ENCODE peak calls at places on chromosome 14, in four cellular contexts. One of them, this sample, is unnamed.

GRCh38 chr14:68291820-68292219 is 472.2 kb downstream of the RAD51B start:
- DNase-seq in ELR: no peak
- DNase-seq in neural crest cell: no peak
- DNase-seq in NCI-H1930: no peak
- DNase-seq in this sample: no peak

GRCh38 chr14:24441904-24442239 is 704 bp downstream of the SDR39U1 start:
- DNase-seq in ELR: peak
- DNase-seq in neural crest cell: no peak
- DNase-seq in NCI-H1930: no peak
- DNase-seq in this sample: no peak

GRCh38 chr14:89912667-89913211 is 41.8 kb downstream of the EFCAB11 start:
- DNase-seq in ELR: peak
- DNase-seq in neural crest cell: no peak
- DNase-seq in NCI-H1930: no peak
- DNase-seq in this sample: no peak

GRCh38 chr14:68510201-68510600 is 282.7 kb downstream of the ZFP36L1 start:
- DNase-seq in ELR: no peak
- DNase-seq in neural crest cell: no peak
- DNase-seq in NCI-H1930: no peak
- DNase-seq in this sample: no peak

GRCh38 chr14:96162741-96163140 is 41.9 kb upstream of the BDKRB2 start:
- DNase-seq in ELR: peak
- DNase-seq in neural crest cell: no peak
- DNase-seq in NCI-H1930: no peak
- DNase-seq in this sample: peak

GRCh38 chr14:33120966-33121365 is 182.3 kb downstream of the NPAS3 start:
- DNase-seq in ELR: peak
- DNase-seq in neural crest cell: no peak
- DNase-seq in NCI-H1930: no peak
- DNase-seq in this sample: no peak

GRCh38 chr14:51283402-51283825 is 43.4 kb downstream of the TMX1 start:
- DNase-seq in ELR: peak
- DNase-seq in neural crest cell: no peak
- DNase-seq in NCI-H1930: peak
- DNase-seq in this sample: no peak

GRCh38 chr14:32571551-32571950 is 242.5 kb downstream of the AKAP6 start:
- DNase-seq in ELR: no peak
- DNase-seq in neural crest cell: no peak
- DNase-seq in NCI-H1930: no peak
- DNase-seq in this sample: no peak

GRCh38 chr14:34233619-34234018 is 228.4 kb downstream of the SPTSSA start:
- DNase-seq in ELR: no peak
- DNase-seq in neural crest cell: no peak
- DNase-seq in NCI-H1930: no peak
- DNase-seq in this sample: no peak

GRCh38 chr14:103480595-103480994 is 42.0 kb downstream of the CKB start:
- DNase-seq in ELR: no peak
- DNase-seq in neural crest cell: no peak
- DNase-seq in NCI-H1930: no peak
- DNase-seq in this sample: no peak

GRCh38 chr14:58298880-58299664 is 717 bp downstream of the ARID4A start:
- DNase-seq in ELR: peak
- DNase-seq in neural crest cell: peak
- DNase-seq in NCI-H1930: no peak
- DNase-seq in this sample: peak

GRCh38 chr14:79855789-79856188 is 355.5 kb downstream of the DIO2 start:
- DNase-seq in ELR: no peak
- DNase-seq in neural crest cell: no peak
- DNase-seq in NCI-H1930: no peak
- DNase-seq in this sample: no peak

GRCh38 chr14:76768201-76768656 is 7.0 kb downstream of the VASH1 start:
- DNase-seq in ELR: no peak
- DNase-seq in neural crest cell: no peak
- DNase-seq in NCI-H1930: no peak
- DNase-seq in this sample: peak

GRCh38 chr14:68978550-68978911 is 571 bp downstream of the ACTN1 start:
- DNase-seq in ELR: peak
- DNase-seq in neural crest cell: peak
- DNase-seq in NCI-H1930: peak
- DNase-seq in this sample: peak

GRCh38 chr14:51501746-51502145 is 150.0 kb upstream of the FRMD6 start:
- DNase-seq in ELR: no peak
- DNase-seq in neural crest cell: no peak
- DNase-seq in NCI-H1930: no peak
- DNase-seq in this sample: no peak

This sample was measured in activated effector memory CD4-positive, alpha-beta T cell treated with anti-CD3 and anti-CD28 coated beads, Interleukin-2, amount 50 U/mL, for 16 hours.